ENCODE peak calls at places on chromosomes 4 and X, in eight cellular contexts. F is activated T-helper 1 cell treated with anti-CD3 and anti-CD28 coated beads, Interleukin-12 subunit alpha, Interleukin-12 subunit beta, Interleukin-2, Interleukin-4 antibody, amounts not matched to agents 30 ng/mL and 10 ng/mL and 1 ng/mL, durations not matched to agents 14 hours and 24 hours and 36 hours; P is mammary epithelial cell; E is astrocyte of the spinal cord; U is globus pallidus; Q is iPS-NIHi11; O is EL; M is activated gamma-delta T cell treated with anti-CD3 and anti-CD28 coated beads, Interleukin-2, amount 50 U/mL, for 16 hours. N is an unnamed sample.

GRCh38 chr4:177380730-177381287 is 61.4 kb downstream of the AGA start:
- DNase-seq in F (no peak), U (no peak), E (no peak), M (no peak), Q (peak; percentile 26), P (peak; percentile 6), O (peak; percentile 48), N (no peak)

GRCh38 chr4:88526221-88526815 is 2.7 kb upstream of the PYURF start:
- DNase-seq in P (peak; percentile 49), O (peak; percentile 31), E (no peak), M (no peak), F (no peak), Q (no peak), U (peak; percentile 12), N (no peak)

GRCh38 chr4:1417522-1418390 is 11.5 kb upstream of the NKX1-1 start:
- DNase-seq in M (no peak), Q (peak; percentile 20), U (no peak), P (no peak), O (no peak), E (no peak), F (no peak), N (no peak)

GRCh38 chr4:7030856-7031255 is 12.3 kb upstream of the TADA2B start:
- DNase-seq in E (no peak), Q (no peak), U (no peak), P (no peak), O (no peak), M (no peak), F (no peak), N (no peak)

GRCh38 chr4:55947912-55948725 is 626 bp upstream of the CEP135 start:
- DNase-seq in F (peak; percentile 52), Q (no peak), U (peak; percentile 18), E (peak; percentile 92), P (peak; percentile 93), M (peak; percentile 37), O (peak; percentile 94), N (no peak)

GRCh38 chr4:176437756-176438155 is 118.0 kb downstream of the SPCS3 start:
- DNase-seq in U (no peak), Q (no peak), E (peak; percentile 12), P (peak; percentile 62), F (no peak), M (no peak), O (no peak), N (no peak)

GRCh38 chr4:95122001-95122400 is 364.2 kb downstream of the BMPR1B start:
- DNase-seq in U (no peak), M (no peak), Q (no peak), P (no peak), F (no peak), O (no peak), E (no peak), N (no peak)

GRCh38 chrX:107710617-107711391 is 64.8 kb downstream of the TSC22D3 start:
- DNase-seq in U (no peak), E (peak; percentile 94), F (peak; percentile 65), O (peak; percentile 83), M (peak; percentile 33), P (peak; percentile 88), Q (peak; percentile 12), N (no peak)

GRCh38 chrX:99413317-99413716 is 996.8 kb downstream of the PCDH19 start:
- DNase-seq in M (no peak), O (no peak), E (no peak), P (no peak), U (no peak), F (no peak), Q (no peak), N (no peak)